ENCODE peak calls at places on chromosomes 3 and 15, in five cellular contexts. S is K562, F is HepG2, C is GM12878, R is A549. Z is an unnamed sample.

GRCh38 chr3:190041333-190042041 is 79.2 kb downstream of the P3H2 start:
- DNase-seq in C (peak), F (no peak), R (no peak), S (no peak), Z (peak)

GRCh38 chr3:188627652-188628051 is 473.7 kb downstream of the LPP start:
- DNase-seq in C (no peak), F (no peak), S (no peak), R (no peak), Z (peak)

GRCh38 chr3:157786618-157787017 is 283.4 kb upstream of the VEPH1 start:
- DNase-seq in F (no peak), S (no peak), C (no peak), R (no peak), Z (peak)

GRCh38 chr15:93081399-93081798 is 7.6 kb downstream of the RGMA start:
- DNase-seq in R (no peak), C (no peak), F (no peak), S (no peak), Z (no peak)

GRCh38 chr3:112411425-112411824 is 78.5 kb downstream of the CD200 start:
- DNase-seq in F (no peak), S (no peak), R (no peak), C (no peak), Z (peak)

GRCh38 chr3:123750659-123751420 is 133.3 kb downstream of the MYLK start:
- DNase-seq in C (no peak), S (no peak), R (peak), F (peak), Z (peak)

GRCh38 chr3:161455962-161456361 is 40.6 kb upstream of the OTOL1 start:
- DNase-seq in R (no peak), C (no peak), F (no peak), S (no peak), Z (no peak)

GRCh38 chr3:16520636-16521579 is 7.4 kb upstream of the RFTN1 start:
- DNase-seq in C (no peak), R (no peak), F (no peak), S (no peak), Z (no peak)

GRCh38 chr3:172232579-172232978 is 193.2 kb downstream of the FNDC3B start:
- DNase-seq in C (no peak), F (no peak), S (no peak), R (no peak), Z (no peak)

GRCh38 chr15:58933311-58934113 is at the start of gene SLTM:
- DNase-seq in F (peak), C (peak), S (peak), R (peak), Z (peak)
- TF ChIP-seq RFX5 in F (no peak), C (no peak), S (no peak), R (peak), Z (no peak)

GRCh38 chr3:184262166-184262926 is 993 bp upstream of the CAMK2N2 start:
- DNase-seq in R (no peak), C (no peak), S (peak), F (no peak), Z (peak)

GRCh38 chr3:184260571-184261269 is 633 bp downstream of the CAMK2N2 start:
- DNase-seq in S (peak), R (no peak), F (no peak), C (no peak), Z (no peak)

GRCh38 chr3:184259878-184260570 is 1.3 kb downstream of the CAMK2N2 start:
- DNase-seq in F (no peak), S (peak), C (no peak), R (peak), Z (peak)

GRCh38 chr3:184261270-184262165 is at the start of gene CAMK2N2:
- DNase-seq in S (peak), F (peak), C (no peak), R (peak), Z (peak)

GRCh38 chr3:184262927-184263179 is 1.5 kb upstream of the CAMK2N2 start:
- DNase-seq in S (no peak), F (no peak), C (no peak), R (no peak), Z (no peak)
- TF ChIP-seq RFX5 in S (no peak), F (no peak), C (no peak), R (no peak), Z (no peak)

GRCh38 chr3:18559323-18559972 is 134.3 kb upstream of the SATB1 start:
- DNase-seq in S (no peak), F (peak), R (peak), C (no peak), Z (no peak)
- TF ChIP-seq RFX5 in S (no peak), F (no peak), R (no peak), C (no peak), Z (no peak)

GRCh38 chr3:11736136-11736833 is 92.6 kb upstream of the VGLL4 start:
- DNase-seq in R (no peak), C (no peak), S (no peak), F (no peak), Z (no peak)
- TF ChIP-seq RFX5 in R (no peak), C (no peak), S (no peak), F (no peak), Z (no peak)

GRCh38 chr15:72318408-72318942 is 1.5 kb downstream of the CELF6 start:
- DNase-seq in S (peak), R (no peak), C (no peak), F (no peak), Z (no peak)

GRCh38 chr15:72323752-72324151 is 3.8 kb upstream of the CELF6 start:
- DNase-seq in R (no peak), F (no peak), C (no peak), S (no peak), Z (no peak)

GRCh38 chr15:72315706-72316370 is 4.1 kb downstream of the CELF6 start:
- DNase-seq in F (no peak), R (no peak), C (no peak), S (no peak), Z (no peak)

GRCh38 chr15:72319985-72320671 is at the start of gene CELF6:
- DNase-seq in C (peak), F (no peak), R (peak), S (peak), Z (peak)

GRCh38 chr15:72319360-72319984 is 485 bp downstream of the CELF6 start:
- DNase-seq in C (no peak), S (no peak), R (peak), F (no peak), Z (peak)
- TF ChIP-seq RFX5 in C (no peak), S (no peak), R (no peak), F (no peak), Z (no peak)

DNA sequence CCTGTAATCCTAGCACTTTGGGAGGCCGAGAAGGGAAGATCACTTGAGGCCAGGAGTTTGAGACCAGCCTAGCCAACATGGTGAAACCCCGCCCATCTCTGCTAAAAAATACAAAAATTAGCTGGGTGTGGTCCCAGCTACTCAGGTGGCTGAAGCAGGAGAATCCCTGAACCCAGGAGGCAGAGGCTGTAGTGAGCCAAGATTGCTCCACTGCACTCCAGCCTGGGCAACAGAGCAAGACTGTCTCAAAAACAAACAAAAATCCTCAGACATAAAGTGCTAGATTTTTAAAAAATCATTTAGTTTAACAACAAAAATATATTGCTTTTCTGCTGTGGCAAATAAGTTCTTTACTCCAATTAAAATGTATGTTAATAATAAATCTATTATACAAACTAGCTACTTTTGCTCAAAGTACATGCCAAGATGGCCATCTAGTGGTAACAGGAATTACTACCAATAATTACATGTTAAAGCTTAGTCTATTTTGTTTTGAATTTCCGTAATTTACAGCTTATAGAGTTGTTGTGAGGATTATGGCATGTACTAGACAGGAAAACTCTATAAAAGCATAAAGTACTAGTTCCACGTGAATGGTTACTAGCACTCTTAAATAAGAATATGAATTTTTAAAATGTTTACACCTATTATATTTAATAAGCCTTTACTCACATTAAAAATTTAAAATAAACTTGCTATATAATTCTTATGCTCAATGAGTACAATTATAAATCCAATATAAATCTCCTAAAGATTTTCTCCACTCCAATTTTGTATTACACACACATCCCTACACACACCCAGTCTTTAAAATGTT is 39.0 kb downstream of the GABPB1 start:
- DNase-seq in S (no peak), C (no peak), R (peak), F (peak), Z (peak)
- TF ChIP-seq RFX5 in S (no peak), C (no peak), R (no peak), F (no peak), Z (no peak)

Z was measured in IMR-90.